ENCODE peak calls at places on chromosome 16, in four cellular contexts. W is nucleus accumbens, I is Calu3, J is GM03348. V is an unnamed sample.

GRCh38 chr16:17359778-17360177 is 111.0 kb downstream of the XYLT1 start:
- DNase-seq in W (no peak), I (no peak), J (peak), V (no peak)

GRCh38 chr16:75029854-75030253 is 31.0 kb downstream of the ZNRF1 start:
- DNase-seq in I (peak), W (no peak), J (peak), V (no peak)

GRCh38 chr16:60230666-60231065 is 1496.5 kb upstream of the GOT2 start:
- DNase-seq in W (no peak), J (no peak), I (no peak), V (no peak)

GRCh38 chr16:56689171-56689570 is 6.9 kb downstream of the MT1X start:
- DNase-seq in W (no peak), I (no peak), J (no peak), V (no peak)

GRCh38 chr16:27839419-27839818 is 224.1 kb downstream of the GSG1L start:
- DNase-seq in J (no peak), I (no peak), W (no peak), V (no peak)

GRCh38 chr16:11615756-11616447 is 29.2 kb upstream of the LITAF start:
- DNase-seq in J (no peak), W (no peak), I (peak), V (no peak)

GRCh38 chr16:65289022-65289421 is 167.2 kb upstream of the CDH11 start:
- DNase-seq in I (no peak), W (no peak), J (no peak), V (no peak)

GRCh38 chr16:11992008-11992584 is 15.6 kb downstream of the SNX29 start:
- DNase-seq in W (no peak), I (no peak), J (peak), V (no peak)

GRCh38 chr16:1055557-1055924 is 17.0 kb upstream of the SSTR5 start:
- DNase-seq in J (no peak), W (no peak), I (no peak), V (no peak)

GRCh38 chr16:66388350-66389139 is 22.1 kb downstream of the CDH5 start:
- DNase-seq in W (no peak), I (no peak), J (no peak), V (no peak)

GRCh38 chr16:89922477-89922883 is 662 bp upstream of the TUBB3 start:
- DNase-seq in W (no peak), J (peak), I (peak), V (peak)

GRCh38 chr16:75279277-75279676 is 27.9 kb upstream of the BCAR1 start:
- DNase-seq in I (no peak), J (no peak), W (no peak), V (no peak)

GRCh38 chr16:118857-119256 is 19.6 kb downstream of the NPRL3 start:
- DNase-seq in I (no peak), J (no peak), W (no peak), V (no peak)

GRCh38 chr16:8669481-8669880 is 4.9 kb upstream of the ABAT start:
- DNase-seq in W (no peak), I (no peak), J (no peak), V (no peak)

GRCh38 chr16:49620158-49620867 is 235.6 kb downstream of the ZNF423 start:
- DNase-seq in I (peak), W (no peak), J (peak), V (peak)

GRCh38 chr16:29687755-29688154 is 8.8 kb downstream of the QPRT start:
- DNase-seq in W (no peak), J (no peak), I (no peak), V (no peak)

GRCh38 chr16:56029026-56029425 is 153.9 kb upstream of the CES5A start:
- DNase-seq in W (no peak), I (no peak), J (no peak), V (no peak)

GRCh38 chr16:31505483-31505882 is 2.7 kb downstream of the RUSF1 start:
- DNase-seq in I (no peak), W (no peak), J (no peak), V (no peak)

GRCh38 chr16:50810241-50810965 is 68.5 kb downstream of the CYLD start:
- DNase-seq in J (no peak), W (no peak), I (no peak), V (no peak)

GRCh38 chr16:14086477-14086876 is 15.4 kb downstream of the MRTFB start:
- DNase-seq in W (no peak), I (no peak), J (no peak), V (no peak)

GRCh38 chr16:58670177-58670576 is 14.4 kb downstream of the SLC38A7 start:
- DNase-seq in I (no peak), W (no peak), J (no peak), V (no peak)

GRCh38 chr16:75019007-75019406 is 20.2 kb downstream of the ZNRF1 start:
- DNase-seq in I (no peak), J (no peak), W (no peak), V (no peak)

GRCh38 chr16:67254809-67255552 is 6.2 kb downstream of the SLC9A5 start:
- DNase-seq in I (no peak), J (no peak), W (no peak), V (no peak)

GRCh38 chr16:47139561-47140185 is 4.1 kb downstream of the NETO2 start:
- DNase-seq in W (no peak), J (no peak), I (no peak), V (no peak)

GRCh38 chr16:29943846-29944669 is 17.8 kb upstream of the TMEM219 start:
- DNase-seq in J (peak), I (peak), W (no peak), V (peak)

GRCh38 chr16:67169642-67170167 is 633 bp upstream of the NOL3 start:
- DNase-seq in J (peak), W (no peak), I (peak), V (no peak)